ENCODE peak calls at places on chromosomes 2 and 18, in nine cellular contexts. One of them, this sample, is unnamed.

GRCh38 chr2:20595439-20596192 is 55.3 kb downstream of the HS1BP3 start:
- DNase-seq in fibroblast of lung: peak; percentile 70
- DNase-seq in CD4-positive, alpha-beta memory T cell: no peak
- DNase-seq in epithelial cell of prostate: no peak
- DNase-seq in Peyer's patch: peak; percentile 62
- DNase-seq in vagina: no peak
- DNase-seq in CD8-positive, alpha-beta T cell: no peak
- DNase-seq in colonic mucosa: no peak
- DNase-seq in right cardiac atrium: peak; percentile 65
- DNase-seq in this sample: no peak

GRCh38 chr2:172965433-172965832 is 110.2 kb upstream of the MAP3K20 start:
- DNase-seq in fibroblast of lung: no peak
- DNase-seq in CD4-positive, alpha-beta memory T cell: no peak
- DNase-seq in epithelial cell of prostate: no peak
- DNase-seq in Peyer's patch: no peak
- DNase-seq in vagina: no peak
- DNase-seq in CD8-positive, alpha-beta T cell: no peak
- DNase-seq in colonic mucosa: no peak
- DNase-seq in right cardiac atrium: no peak
- DNase-seq in this sample: no peak

GRCh38 chr2:197088694-197089093 is 162.2 kb upstream of the PGAP1 start:
- DNase-seq in fibroblast of lung: peak; percentile 76
- DNase-seq in CD4-positive, alpha-beta memory T cell: no peak
- DNase-seq in epithelial cell of prostate: no peak
- DNase-seq in Peyer's patch: no peak
- DNase-seq in vagina: no peak
- DNase-seq in CD8-positive, alpha-beta T cell: no peak
- DNase-seq in colonic mucosa: no peak
- DNase-seq in right cardiac atrium: no peak
- DNase-seq in this sample: no peak

GRCh38 chr2:23900133-23900926 is 26.6 kb downstream of the ATAD2B start:
- DNase-seq in fibroblast of lung: no peak
- DNase-seq in CD4-positive, alpha-beta memory T cell: no peak
- DNase-seq in epithelial cell of prostate: peak; percentile 66
- DNase-seq in Peyer's patch: no peak
- DNase-seq in vagina: no peak
- DNase-seq in CD8-positive, alpha-beta T cell: no peak
- DNase-seq in colonic mucosa: peak; percentile 31
- DNase-seq in right cardiac atrium: no peak
- DNase-seq in this sample: no peak

GRCh38 chr2:239502430-239503221 is 101.8 kb upstream of the HDAC4 start:
- DNase-seq in fibroblast of lung: no peak
- DNase-seq in CD4-positive, alpha-beta memory T cell: no peak
- DNase-seq in epithelial cell of prostate: no peak
- DNase-seq in Peyer's patch: no peak
- DNase-seq in vagina: no peak
- DNase-seq in CD8-positive, alpha-beta T cell: no peak
- DNase-seq in colonic mucosa: no peak
- DNase-seq in right cardiac atrium: no peak
- DNase-seq in this sample: no peak

GRCh38 chr18:49024408-49024807 is 73.6 kb upstream of the SMAD7 start:
- DNase-seq in fibroblast of lung: no peak
- DNase-seq in CD4-positive, alpha-beta memory T cell: no peak
- DNase-seq in epithelial cell of prostate: no peak
- DNase-seq in Peyer's patch: peak; percentile 12
- DNase-seq in vagina: peak; percentile 58
- DNase-seq in CD8-positive, alpha-beta T cell: peak; percentile 34
- DNase-seq in colonic mucosa: peak; percentile 7
- DNase-seq in right cardiac atrium: no peak
- DNase-seq in this sample: no peak

GRCh38 chr2:54866868-54867267 is 143.4 kb downstream of the EML6 start:
- DNase-seq in fibroblast of lung: no peak
- DNase-seq in CD4-positive, alpha-beta memory T cell: no peak
- DNase-seq in epithelial cell of prostate: no peak
- DNase-seq in Peyer's patch: no peak
- DNase-seq in vagina: no peak
- DNase-seq in CD8-positive, alpha-beta T cell: no peak
- DNase-seq in colonic mucosa: no peak
- DNase-seq in right cardiac atrium: no peak
- DNase-seq in this sample: no peak

GRCh38 chr2:27901219-27901618 is 10.7 kb downstream of the BABAM2 start:
- DNase-seq in fibroblast of lung: no peak
- DNase-seq in CD4-positive, alpha-beta memory T cell: no peak
- DNase-seq in epithelial cell of prostate: no peak
- DNase-seq in Peyer's patch: no peak
- DNase-seq in vagina: no peak
- DNase-seq in CD8-positive, alpha-beta T cell: no peak
- DNase-seq in colonic mucosa: no peak
- DNase-seq in right cardiac atrium: no peak
- DNase-seq in this sample: no peak

GRCh38 chr18:36899289-36899688 is 70.4 kb downstream of the KIAA1328 start:
- DNase-seq in fibroblast of lung: peak; percentile 43
- DNase-seq in CD4-positive, alpha-beta memory T cell: peak; percentile 8
- DNase-seq in epithelial cell of prostate: no peak
- DNase-seq in Peyer's patch: no peak
- DNase-seq in vagina: no peak
- DNase-seq in CD8-positive, alpha-beta T cell: no peak
- DNase-seq in colonic mucosa: no peak
- DNase-seq in right cardiac atrium: no peak
- DNase-seq in this sample: no peak

GRCh38 chr18:5943514-5943913 is 48.2 kb upstream of the TMEM200C start:
- DNase-seq in fibroblast of lung: peak; percentile 23
- DNase-seq in CD4-positive, alpha-beta memory T cell: no peak
- DNase-seq in epithelial cell of prostate: no peak
- DNase-seq in Peyer's patch: no peak
- DNase-seq in vagina: no peak
- DNase-seq in CD8-positive, alpha-beta T cell: no peak
- DNase-seq in colonic mucosa: no peak
- DNase-seq in right cardiac atrium: peak; percentile 64
- DNase-seq in this sample: no peak

GRCh38 chr18:59005266-59005665 is 134.4 kb upstream of the SEC11C start:
- DNase-seq in fibroblast of lung: peak; percentile 31
- DNase-seq in CD4-positive, alpha-beta memory T cell: no peak
- DNase-seq in epithelial cell of prostate: no peak
- DNase-seq in Peyer's patch: no peak
- DNase-seq in vagina: no peak
- DNase-seq in CD8-positive, alpha-beta T cell: no peak
- DNase-seq in colonic mucosa: no peak
- DNase-seq in right cardiac atrium: peak; percentile 87
- DNase-seq in this sample: no peak

GRCh38 chr2:147483293-147483669 is 361.5 kb upstream of the ACVR2A start:
- DNase-seq in fibroblast of lung: no peak
- DNase-seq in CD4-positive, alpha-beta memory T cell: no peak
- DNase-seq in epithelial cell of prostate: no peak
- DNase-seq in Peyer's patch: no peak
- DNase-seq in vagina: no peak
- DNase-seq in CD8-positive, alpha-beta T cell: no peak
- DNase-seq in colonic mucosa: no peak
- DNase-seq in right cardiac atrium: no peak
- DNase-seq in this sample: no peak

GRCh38 chr2:9710311-9710710 is 79.5 kb upstream of the YWHAQ start:
- DNase-seq in fibroblast of lung: no peak
- DNase-seq in CD4-positive, alpha-beta memory T cell: no peak
- DNase-seq in epithelial cell of prostate: peak; percentile 14
- DNase-seq in Peyer's patch: no peak
- DNase-seq in vagina: no peak
- DNase-seq in CD8-positive, alpha-beta T cell: no peak
- DNase-seq in colonic mucosa: no peak
- DNase-seq in right cardiac atrium: no peak
- DNase-seq in this sample: no peak

GRCh38 chr2:120886967-120887672 is 151.5 kb downstream of the GLI2 start:
- DNase-seq in fibroblast of lung: peak; percentile 42
- DNase-seq in CD4-positive, alpha-beta memory T cell: no peak
- DNase-seq in epithelial cell of prostate: no peak
- DNase-seq in Peyer's patch: no peak
- DNase-seq in vagina: no peak
- DNase-seq in CD8-positive, alpha-beta T cell: no peak
- DNase-seq in colonic mucosa: no peak
- DNase-seq in right cardiac atrium: no peak
- DNase-seq in this sample: no peak

GRCh38 chr2:240876475-240877251 is 8.0 kb downstream of the AGXT start:
- DNase-seq in fibroblast of lung: no peak
- DNase-seq in CD4-positive, alpha-beta memory T cell: no peak
- DNase-seq in epithelial cell of prostate: no peak
- DNase-seq in Peyer's patch: no peak
- DNase-seq in vagina: no peak
- DNase-seq in CD8-positive, alpha-beta T cell: no peak
- DNase-seq in colonic mucosa: peak; percentile 78
- DNase-seq in right cardiac atrium: peak; percentile 59
- DNase-seq in this sample: no peak

GRCh38 chr2:108776475-108776874 is 10.1 kb upstream of the CCDC138 start:
- DNase-seq in fibroblast of lung: no peak
- DNase-seq in CD4-positive, alpha-beta memory T cell: no peak
- DNase-seq in epithelial cell of prostate: no peak
- DNase-seq in Peyer's patch: no peak
- DNase-seq in vagina: no peak
- DNase-seq in CD8-positive, alpha-beta T cell: no peak
- DNase-seq in colonic mucosa: no peak
- DNase-seq in right cardiac atrium: no peak
- DNase-seq in this sample: no peak

GRCh38 chr2:81266106-81266505 is 961.6 kb upstream of the LRRTM1 start:
- DNase-seq in fibroblast of lung: peak; percentile 4
- DNase-seq in CD4-positive, alpha-beta memory T cell: no peak
- DNase-seq in epithelial cell of prostate: no peak
- DNase-seq in Peyer's patch: no peak
- DNase-seq in vagina: no peak
- DNase-seq in CD8-positive, alpha-beta T cell: no peak
- DNase-seq in colonic mucosa: peak; percentile 15
- DNase-seq in right cardiac atrium: no peak
- DNase-seq in this sample: no peak

GRCh38 chr18:35303610-35304009 is 13.6 kb upstream of the ZSCAN30 start:
- DNase-seq in fibroblast of lung: no peak
- DNase-seq in CD4-positive, alpha-beta memory T cell: no peak
- DNase-seq in epithelial cell of prostate: no peak
- DNase-seq in Peyer's patch: no peak
- DNase-seq in vagina: no peak
- DNase-seq in CD8-positive, alpha-beta T cell: no peak
- DNase-seq in colonic mucosa: no peak
- DNase-seq in right cardiac atrium: no peak
- DNase-seq in this sample: no peak

GRCh38 chr2:85757860-85758259 is 4.1 kb downstream of the ATOH8 start:
- DNase-seq in fibroblast of lung: no peak
- DNase-seq in CD4-positive, alpha-beta memory T cell: no peak
- DNase-seq in epithelial cell of prostate: no peak
- DNase-seq in Peyer's patch: no peak
- DNase-seq in vagina: no peak
- DNase-seq in CD8-positive, alpha-beta T cell: no peak
- DNase-seq in colonic mucosa: no peak
- DNase-seq in right cardiac atrium: peak; percentile 2
- DNase-seq in this sample: no peak
- H3K27ac ChIP-seq in fibroblast of lung: no peak overlapping the region
- H3K27ac ChIP-seq in CD4-positive, alpha-beta memory T cell: no peak overlapping the region
- H3K27ac ChIP-seq in epithelial cell of prostate: no peak overlapping the region
- H3K27ac ChIP-seq in Peyer's patch: no peak overlapping the region
- H3K27ac ChIP-seq in vagina: no peak overlapping the region
- H3K27ac ChIP-seq in CD8-positive, alpha-beta T cell: no peak overlapping the region
- H3K27ac ChIP-seq in colonic mucosa: no peak overlapping the region
- H3K27ac ChIP-seq in right cardiac atrium: no peak overlapping the region
- H3K27ac ChIP-seq in this sample: no peak overlapping the region

DNA sequence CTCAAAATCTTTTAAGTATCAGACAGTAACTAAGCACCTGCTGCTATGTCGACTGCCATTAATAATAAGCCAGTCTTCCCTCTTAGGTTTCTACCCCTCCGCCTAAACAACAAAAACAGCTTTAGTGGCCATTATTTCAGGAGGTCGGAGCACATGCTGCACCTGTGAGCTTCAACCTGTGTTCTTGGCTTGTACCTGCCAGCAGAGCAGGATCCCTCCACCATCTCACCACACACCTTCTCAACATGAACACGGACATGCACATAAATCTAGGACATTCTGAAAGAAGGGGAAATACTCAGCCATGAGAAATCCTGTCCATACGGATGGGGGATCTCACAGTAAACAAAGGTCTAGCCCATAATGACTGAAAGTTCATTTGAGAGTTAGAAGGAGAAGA is 3.7 kb downstream of the CYB5A start:
- DNase-seq in fibroblast of lung: no peak
- DNase-seq in CD4-positive, alpha-beta memory T cell: no peak
- DNase-seq in epithelial cell of prostate: no peak
- DNase-seq in Peyer's patch: no peak
- DNase-seq in vagina: no peak
- DNase-seq in CD8-positive, alpha-beta T cell: no peak
- DNase-seq in colonic mucosa: no peak
- DNase-seq in right cardiac atrium: no peak
- DNase-seq in this sample: no peak
- H3K27ac ChIP-seq in fibroblast of lung: no peak overlapping the region
- H3K27ac ChIP-seq in CD4-positive, alpha-beta memory T cell: no peak overlapping the region
- H3K27ac ChIP-seq in epithelial cell of prostate: no peak overlapping the region
- H3K27ac ChIP-seq in Peyer's patch: peak overlapping the region; percentile 84
- H3K27ac ChIP-seq in vagina: no peak overlapping the region
- H3K27ac ChIP-seq in CD8-positive, alpha-beta T cell: no peak overlapping the region
- H3K27ac ChIP-seq in colonic mucosa: no peak overlapping the region
- H3K27ac ChIP-seq in right cardiac atrium: no peak overlapping the region
- H3K27ac ChIP-seq in this sample: no peak overlapping the region

DNA sequence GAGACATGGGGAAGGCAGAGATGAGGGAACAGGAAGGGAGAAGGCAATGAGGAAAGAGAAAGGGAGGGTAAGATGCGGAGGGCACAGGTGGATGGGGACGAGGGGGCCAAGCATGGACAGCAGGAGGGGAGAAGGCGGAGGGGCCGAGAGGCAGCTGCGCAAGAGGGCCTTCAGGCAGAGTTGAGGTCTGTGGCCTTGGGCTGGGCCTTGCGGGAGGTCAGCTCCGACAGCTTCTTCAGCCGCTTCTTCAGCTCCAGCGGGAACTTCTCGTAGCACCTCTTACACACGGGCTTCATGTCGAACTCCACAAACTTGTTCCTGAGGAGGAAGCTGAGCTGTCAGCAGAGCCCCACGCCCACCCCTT is 6.9 kb upstream of the GPR17 start:
- DNase-seq in fibroblast of lung: no peak
- DNase-seq in CD4-positive, alpha-beta memory T cell: no peak
- DNase-seq in epithelial cell of prostate: no peak
- DNase-seq in Peyer's patch: no peak
- DNase-seq in vagina: no peak
- DNase-seq in CD8-positive, alpha-beta T cell: no peak
- DNase-seq in colonic mucosa: no peak
- DNase-seq in right cardiac atrium: peak; percentile 43
- DNase-seq in this sample: no peak
- H3K27ac ChIP-seq in fibroblast of lung: no peak overlapping the region
- H3K27ac ChIP-seq in CD4-positive, alpha-beta memory T cell: no peak overlapping the region
- H3K27ac ChIP-seq in epithelial cell of prostate: no peak overlapping the region
- H3K27ac ChIP-seq in Peyer's patch: peak overlapping the region; percentile 59
- H3K27ac ChIP-seq in vagina: no peak overlapping the region
- H3K27ac ChIP-seq in CD8-positive, alpha-beta T cell: no peak overlapping the region
- H3K27ac ChIP-seq in colonic mucosa: no peak overlapping the region
- H3K27ac ChIP-seq in right cardiac atrium: no peak overlapping the region
- H3K27ac ChIP-seq in this sample: no peak overlapping the region

DNA sequence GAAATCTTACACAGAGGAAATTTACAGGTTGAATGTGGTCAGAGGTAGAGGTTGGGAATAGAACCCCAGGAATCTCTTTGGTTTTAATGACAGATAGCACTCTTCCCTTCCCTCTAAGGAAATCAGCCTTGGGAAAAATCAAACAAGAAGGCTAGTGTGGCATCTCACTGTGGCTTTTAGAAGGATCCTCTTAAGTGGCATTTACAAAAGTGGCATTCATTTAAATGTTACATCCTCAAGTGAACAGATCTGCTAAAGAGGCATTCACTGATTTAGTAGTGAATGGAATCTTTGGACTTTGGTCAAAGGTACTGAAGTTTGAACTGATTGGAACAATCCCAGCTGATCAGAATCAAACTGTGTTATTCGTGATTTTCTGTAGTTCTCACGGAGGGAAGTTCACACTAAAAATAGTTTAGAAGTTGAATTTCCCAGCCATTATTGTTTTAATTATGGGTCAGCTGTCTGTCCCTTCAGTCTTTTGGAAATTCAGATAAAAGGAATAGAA is 136.5 kb upstream of the FN1 start:
- DNase-seq in fibroblast of lung: no peak
- DNase-seq in CD4-positive, alpha-beta memory T cell: no peak
- DNase-seq in epithelial cell of prostate: no peak
- DNase-seq in Peyer's patch: no peak
- DNase-seq in vagina: no peak
- DNase-seq in CD8-positive, alpha-beta T cell: no peak
- DNase-seq in colonic mucosa: no peak
- DNase-seq in right cardiac atrium: no peak
- DNase-seq in this sample: no peak
- H3K27ac ChIP-seq in fibroblast of lung: no peak overlapping the region
- H3K27ac ChIP-seq in CD4-positive, alpha-beta memory T cell: no peak overlapping the region
- H3K27ac ChIP-seq in epithelial cell of prostate: no peak overlapping the region
- H3K27ac ChIP-seq in Peyer's patch: no peak overlapping the region
- H3K27ac ChIP-seq in vagina: no peak overlapping the region
- H3K27ac ChIP-seq in CD8-positive, alpha-beta T cell: no peak overlapping the region
- H3K27ac ChIP-seq in colonic mucosa: no peak overlapping the region
- H3K27ac ChIP-seq in right cardiac atrium: no peak overlapping the region
- H3K27ac ChIP-seq in this sample: no peak overlapping the region

This sample was measured in CD8-positive, alpha-beta memory T cell.